ENCODE peak calls at places on chromosomes 3 and 15, in five cellular contexts. R, E, A, T and Y are unnamed samples.

GRCh38 chr3:25074151-25074550 is 353.9 kb upstream of the RARB start:
- DNase-seq in T (no peak), E (no peak), R (no peak), A (no peak), Y (no peak)

GRCh38 chr3:49378249-49378899 is 20.2 kb upstream of the GPX1 start:
- DNase-seq in E (no peak), R (no peak), A (peak), T (no peak), Y (no peak)

GRCh38 chr15:61301701-61302100 is 72.6 kb upstream of the RORA start:
- DNase-seq in E (no peak), T (no peak), A (no peak), R (no peak), Y (no peak)

GRCh38 chr15:55977225-55977624 is 16.2 kb downstream of the NEDD4 start:
- DNase-seq in A (no peak), T (no peak), E (no peak), R (no peak), Y (no peak)

GRCh38 chr3:195003006-195003892 is 267.7 kb downstream of the XXYLT1 start:
- DNase-seq in A (no peak), R (no peak), E (no peak), T (no peak), Y (no peak)

GRCh38 chr3:161567962-161568361 is 71.4 kb downstream of the OTOL1 start:
- DNase-seq in T (no peak), A (no peak), R (no peak), E (no peak), Y (no peak)

GRCh38 chr3:186849392-186849975 is 7.0 kb downstream of the ADIPOQ start:
- DNase-seq in E (no peak), T (no peak), R (no peak), A (peak), Y (peak)

GRCh38 chr3:101853465-101853864 is 4.2 kb downstream of the NFKBIZ start:
- DNase-seq in E (no peak), R (no peak), A (no peak), T (no peak), Y (no peak)